ENCODE peak calls at places on chromosomes 13 and 19, in five cellular contexts. E, H, R, F and L are unnamed samples.

GRCh38 chr19:53511933-53512374 is 26.0 kb upstream of the ZNF331 start:
- DNase-seq in E (no peak), H (no peak), F (peak; percentile 30), R (peak; percentile 62), L (peak; percentile 64)

GRCh38 chr19:18478545-18479311 is 40.8 kb upstream of the ISYNA1 start:
- DNase-seq in E (peak; percentile 21), R (no peak), H (peak; percentile 90), F (peak; percentile 78), L (peak; percentile 76)

GRCh38 chr13:49690990-49691886 is at the start of gene EBPL:
- DNase-seq in H (peak; percentile 97), R (peak; percentile 98), E (peak; percentile 83), F (peak; percentile 95), L (peak; percentile 94)

GRCh38 chr13:47279956-47280355 is 383.1 kb upstream of the HTR2A start:
- DNase-seq in F (no peak), H (no peak), E (no peak), R (no peak), L (no peak)

GRCh38 chr13:33174491-33174890 is 111.1 kb downstream of the STARD13 start:
- DNase-seq in R (no peak), H (no peak), E (no peak), F (no peak), L (no peak)

GRCh38 chr13:100860866-100861265 is 186.3 kb upstream of the TMTC4 start:
- DNase-seq in F (no peak), H (no peak), R (no peak), E (no peak), L (no peak)

GRCh38 chr13:28000567-28000966 is 12.1 kb upstream of the URAD start:
- DNase-seq in H (no peak), E (no peak), R (no peak), F (no peak), L (no peak)

GRCh38 chr13:104327217-104327616 is 1261.0 kb upstream of the SLC10A2 start:
- DNase-seq in F (no peak), H (no peak), R (no peak), E (no peak), L (no peak)

GRCh38 chr13:28356506-28357064 is 138.3 kb downstream of the FLT1 start:
- DNase-seq in E (no peak), H (no peak), F (no peak), R (no peak), L (no peak)

GRCh38 chr19:38274734-38275133 is 10.4 kb downstream of the SPINT2 start:
- DNase-seq in R (no peak), H (no peak), E (no peak), F (peak; percentile 70), L (peak; percentile 89)